ENCODE peak calls at places on chromosomes 5 and 9, in seven cellular contexts. A is glutamatergic neuron; T is kidney tubule cell; I is stimulated activated naive B cell treated with anti-CD40 and anti-IgM and Interleukin-4, amounts not matched to agents 10 μg/mL and 1 μg/mL and 100 μg/mL, for 72 hours; F is MCF 10A; U is AG04450; K is NCI-H1092. O is an unnamed sample.

GRCh38 chr5:122864400-122864799 is 19.0 kb downstream of the SNX24 start:
- DNase-seq in A (no peak), T (no peak), I (no peak), F (no peak), U (no peak), K (no peak), O (no peak)

GRCh38 chr9:129641751-129642585 is at the start of gene ASB6:
- DNase-seq in A (peak; percentile 100), T (peak; percentile 96), I (peak; percentile 98), F (peak; percentile 93), U (peak; percentile 93), K (peak; percentile 84), O (peak; percentile 89)

GRCh38 chr9:109469646-109470358 is 28.3 kb downstream of the PTPN3 start:
- DNase-seq in A (peak; percentile 79), T (peak; percentile 84), I (peak; percentile 54), F (peak; percentile 88), U (peak; percentile 47), K (peak; percentile 65), O (no peak)

GRCh38 chr5:65100846-65101678 is 332.3 kb downstream of the CWC27 start:
- DNase-seq in A (peak; percentile 63), T (peak; percentile 82), I (no peak), F (peak; percentile 72), U (peak; percentile 72), K (peak; percentile 58), O (no peak)

GRCh38 chr5:15320896-15321295 is 179.1 kb upstream of the FBXL7 start:
- DNase-seq in A (peak; percentile 58), T (no peak), I (no peak), F (no peak), U (no peak), K (no peak), O (no peak)

GRCh38 chr9:109632817-109633216 is 134.7 kb upstream of the PTPN3 start:
- DNase-seq in A (no peak), T (no peak), I (no peak), F (no peak), U (no peak), K (no peak), O (no peak)

GRCh38 chr9:90778746-90779145 is 22.9 kb upstream of the SYK start:
- DNase-seq in A (peak; percentile 38), T (no peak), I (no peak), F (no peak), U (no peak), K (no peak), O (no peak)

GRCh38 chr9:126947529-126947928 is 32.9 kb downstream of the RALGPS1 start:
- DNase-seq in A (no peak), T (no peak), I (no peak), F (peak; percentile 16), U (no peak), K (no peak), O (no peak)

GRCh38 chr9:7536310-7536939 is 263.2 kb downstream of the DMAC1 start:
- DNase-seq in A (peak; percentile 45), T (peak; percentile 55), I (peak; percentile 15), F (peak; percentile 75), U (peak; percentile 15), K (peak; percentile 52), O (no peak)

GRCh38 chr5:67383451-67383850 is 186.9 kb upstream of the CD180 start:
- DNase-seq in A (no peak), T (no peak), I (no peak), F (no peak), U (no peak), K (no peak), O (no peak)

GRCh38 chr5:72985719-72986118 is 29.9 kb downstream of the FCHO2 start:
- DNase-seq in A (no peak), T (no peak), I (no peak), F (no peak), U (no peak), K (no peak), O (no peak)

GRCh38 chr5:43193171-43193951 is 1.3 kb downstream of the NIM1K start:
- DNase-seq in A (no peak), T (peak; percentile 86), I (no peak), F (peak; percentile 87), U (peak; percentile 72), K (no peak), O (no peak)

GRCh38 chr5:194603-195209 is 3.4 kb downstream of the LRRC14B start:
- DNase-seq in A (peak; percentile 10), T (no peak), I (no peak), F (no peak), U (no peak), K (no peak), O (no peak)

GRCh38 chr9:107755267-107755666 is 265.7 kb upstream of the KLF4 start:
- DNase-seq in A (no peak), T (peak; percentile 97), I (no peak), F (peak; percentile 62), U (no peak), K (no peak), O (no peak)